ENCODE peak calls at places on chromosomes 2 and 18, in five cellular contexts. G is A172, V is epithelial cell of esophagus, M is Kasumi-1, W is neural progenitor cell. P is an unnamed sample.

GRCh38 chr2:188196343-188197008 is 95.2 kb upstream of the GULP1 start:
- DNase-seq in G (no peak), V (peak), W (no peak), M (no peak), P (peak)

GRCh38 chr2:30217644-30218361 is 13.5 kb upstream of the LBH start:
- DNase-seq in G (no peak), W (peak), V (peak), M (no peak), P (peak)

GRCh38 chr2:5700551-5700950 is 8.4 kb downstream of the SOX11 start:
- DNase-seq in W (no peak), M (no peak), G (no peak), V (no peak), P (no peak)

GRCh38 chr2:234686088-234686890 is 189.4 kb upstream of the ARL4C start:
- DNase-seq in W (peak), M (no peak), V (peak), G (peak), P (peak)

GRCh38 chr18:12307871-12308385 is at the start of gene TUBB6:
- DNase-seq in V (peak), M (peak), G (peak), W (peak), P (peak)

GRCh38 chr18:21704603-21705364 is at the start of gene ABHD3:
- DNase-seq in G (peak), V (peak), M (peak), W (peak), P (peak)

GRCh38 chr2:152762202-152762601 is 43.8 kb downstream of the ARL6IP6 start:
- DNase-seq in V (peak), W (peak), G (no peak), M (no peak), P (no peak)

GRCh38 chr18:79570266-79571201 is 109.1 kb upstream of the CTDP1 start:
- DNase-seq in M (no peak), W (no peak), V (peak), G (peak), P (no peak)

GRCh38 chr2:234099266-234099665 is 48.8 kb downstream of the SPP2 start:
- DNase-seq in W (no peak), V (no peak), M (no peak), G (no peak), P (no peak)

GRCh38 chr18:45467307-45467706 is 148.0 kb upstream of the SLC14A2 start:
- DNase-seq in M (peak), G (no peak), W (no peak), V (no peak), P (no peak)

GRCh38 chr2:128292599-128293425 is 25.9 kb downstream of the HS6ST1 start:
- DNase-seq in M (no peak), G (peak), W (no peak), V (no peak), P (no peak)

GRCh38 chr18:49560277-49561126 is 1.4 kb upstream of the LIPG start:
- DNase-seq in G (no peak), M (no peak), V (peak), W (peak), P (peak)

GRCh38 chr18:58416704-58417683 is 211.9 kb downstream of the ALPK2 start:
- DNase-seq in M (no peak), V (no peak), G (peak), W (no peak), P (no peak)

GRCh38 chr2:196131949-196132925 is 39.1 kb downstream of the STK17B start:
- DNase-seq in V (peak), G (no peak), W (peak), M (no peak), P (no peak)